ENCODE peak calls at places on chromosomes 12 and 14, in seven cellular contexts. T, A, B, L, X, M and K are unnamed samples.

GRCh38 chr12:67772276-67773169 is 124.0 kb downstream of the DYRK2 start:
- DNase-seq in A (no peak), X (no peak), T (no peak), M (no peak), L (no peak), B (no peak), K (no peak)

GRCh38 chr12:104177663-104178501 is 37.7 kb upstream of the TXNRD1 start:
- DNase-seq in X (no peak), B (no peak), A (no peak), L (peak), T (peak), M (peak), K (no peak)

GRCh38 chr12:93982847-93983315 is 165.5 kb upstream of the PLXNC1 start:
- DNase-seq in B (no peak), A (no peak), X (no peak), M (no peak), T (no peak), L (no peak), K (no peak)

GRCh38 chr12:18217981-18218380 is 43.3 kb upstream of the PIK3C2G start:
- DNase-seq in M (no peak), B (no peak), T (no peak), X (no peak), L (no peak), A (no peak), K (no peak)

GRCh38 chr14:84987042-84987441 is 542.9 kb upstream of the FLRT2 start:
- DNase-seq in A (no peak), B (no peak), M (no peak), L (no peak), X (no peak), T (no peak), K (no peak)

GRCh38 chr14:68089146-68089715 is 269.7 kb downstream of the RAD51B start:
- DNase-seq in T (no peak), L (no peak), M (peak), X (no peak), B (no peak), A (no peak), K (no peak)

GRCh38 chr12:102748704-102749103 is 168.3 kb downstream of the PAH start:
- DNase-seq in M (no peak), L (no peak), A (no peak), B (no peak), T (no peak), X (no peak), K (no peak)

GRCh38 chr12:10101042-10101579 is 2.3 kb upstream of the CLEC1A start:
- DNase-seq in M (no peak), L (no peak), X (no peak), B (no peak), A (no peak), T (no peak), K (no peak)

GRCh38 chr12:3199551-3200031 is 122.4 kb downstream of the TSPAN9 start:
- DNase-seq in T (no peak), L (no peak), B (no peak), M (no peak), X (no peak), A (no peak), K (no peak)

GRCh38 chr14:77529213-77529612 is 30.6 kb upstream of the ISM2 start:
- DNase-seq in B (no peak), A (no peak), T (no peak), X (no peak), L (no peak), M (no peak), K (no peak)

GRCh38 chr14:50452979-50453705 is 56.5 kb upstream of the CDKL1 start:
- DNase-seq in L (no peak), X (no peak), M (peak), A (no peak), B (no peak), T (no peak), K (no peak)

GRCh38 chr12:53236443-53237111 is 4.6 kb upstream of the RARG start:
- DNase-seq in L (no peak), X (peak), A (no peak), M (no peak), T (no peak), B (no peak), K (no peak)

GRCh38 chr14:29352681-29353080 is 575.0 kb downstream of the PRKD1 start:
- DNase-seq in L (no peak), B (no peak), X (no peak), A (no peak), T (no peak), M (no peak), K (no peak)

GRCh38 chr12:64566882-64567517 is 43.3 kb upstream of the RASSF3 start:
- DNase-seq in B (no peak), M (no peak), L (no peak), X (no peak), T (no peak), A (no peak), K (no peak)

GRCh38 chr12:79006306-79006705 is 141.7 kb downstream of the SYT1 start:
- DNase-seq in B (no peak), L (no peak), X (no peak), A (no peak), M (peak), T (no peak), K (no peak)

GRCh38 chr12:89393551-89394121 is 41.3 kb upstream of the DUSP6 start:
- DNase-seq in B (no peak), X (no peak), T (no peak), L (no peak), A (no peak), M (no peak), K (no peak)

GRCh38 chr12:55935742-55936151 is 4.8 kb downstream of the DGKA start:
- DNase-seq in M (no peak), X (peak), T (no peak), A (no peak), B (no peak), L (no peak), K (no peak)

GRCh38 chr12:113684053-113684907 is 212.6 kb upstream of the LHX5 start:
- DNase-seq in T (no peak), A (no peak), L (no peak), X (no peak), B (no peak), M (no peak), K (no peak)

GRCh38 chr12:16564675-16565074 is 41.3 kb downstream of the LMO3 start:
- DNase-seq in T (no peak), B (no peak), A (no peak), M (no peak), X (no peak), L (no peak), K (no peak)

GRCh38 chr12:112992541-112993398 is 14.5 kb downstream of the OAS2 start:
- DNase-seq in T (no peak), L (peak), A (peak), M (peak), B (peak), X (peak), K (peak)

GRCh38 chr12:9122166-9122609 is 6.5 kb upstream of the A2M start:
- DNase-seq in A (no peak), L (no peak), B (no peak), M (no peak), T (no peak), X (no peak), K (no peak)

GRCh38 chr12:50642035-50642451 is 121.9 kb upstream of the ATF1 start:
- DNase-seq in A (no peak), X (no peak), M (peak), B (no peak), L (no peak), T (no peak), K (no peak)

GRCh38 chr14:24032727-24033418 is 18.9 kb upstream of the CARMIL3 start:
- DNase-seq in A (no peak), X (no peak), B (no peak), M (no peak), L (peak), T (no peak), K (no peak)

GRCh38 chr12:97308576-97309198 is 153.9 kb upstream of the RMST start:
- DNase-seq in X (no peak), B (no peak), M (peak), L (no peak), A (no peak), T (no peak), K (no peak)

GRCh38 chr12:90015228-90015627 is 306.6 kb upstream of the ATP2B1 start:
- DNase-seq in L (no peak), M (no peak), B (no peak), A (no peak), X (no peak), T (no peak), K (no peak)

GRCh38 chr12:15227004-15227679 is 5.9 kb upstream of the RERG start:
- DNase-seq in X (peak), A (peak), B (no peak), L (peak), M (peak), T (no peak), K (no peak)

GRCh38 chr12:7019043-7019569 is 830 bp upstream of the LPCAT3 start:
- DNase-seq in A (no peak), L (no peak), M (no peak), B (no peak), T (no peak), X (no peak), K (no peak)

GRCh38 chr12:18382486-18382885 is 121.2 kb downstream of the PIK3C2G start:
- DNase-seq in T (no peak), M (no peak), A (no peak), X (no peak), L (no peak), B (no peak), K (no peak)

GRCh38 chr12:46524778-46525177 is 152.2 kb upstream of the SLC38A2 start:
- DNase-seq in B (no peak), X (no peak), T (no peak), M (no peak), A (peak), L (peak), K (no peak)

GRCh38 chr14:55026793-55027560 is at the start of the genes SOCS4 and WDHD1:
- DNase-seq in A (peak), M (peak), X (peak), L (peak), B (peak), T (peak), K (peak)